ENCODE peak calls at places on chromosome 6, in five cellular contexts. X is body of pancreas, S is colonic mucosa, H is endodermal cell, W is PC-3. O is an unnamed sample.

GRCh38 chr6:47934023-47934422 is 152.2 kb downstream of the OPN5 start:
- DNase-seq in S (no peak), H (no peak), W (no peak), X (no peak), O (no peak)

GRCh38 chr6:105886812-105887513 is 199.2 kb upstream of the PRDM1 start:
- DNase-seq in X (no peak), H (no peak), W (no peak), S (no peak), O (no peak)

GRCh38 chr6:157380458-157380778 is 572 bp upstream of the ZDHHC14 start:
- DNase-seq in S (no peak), W (no peak), H (no peak), X (peak), O (peak)

GRCh38 chr6:41723178-41723935 is 12.1 kb downstream of the TFEB start:
- DNase-seq in W (peak), H (peak), X (peak), S (peak), O (peak)

GRCh38 chr6:34195726-34196115 is 41.0 kb upstream of the HMGA1 start:
- DNase-seq in W (no peak), H (peak), X (no peak), S (no peak), O (no peak)

GRCh38 chr6:64383277-64383676 is 747.7 kb downstream of the PHF3 start:
- DNase-seq in X (no peak), H (no peak), S (no peak), W (no peak), O (no peak)

GRCh38 chr6:21455071-21455470 is 138.5 kb upstream of the SOX4 start:
- DNase-seq in S (no peak), X (no peak), W (no peak), H (no peak), O (no peak)

GRCh38 chr6:159267165-159267564 is 98.0 kb downstream of the FNDC1 start:
- DNase-seq in H (peak), W (peak), X (no peak), S (no peak), O (no peak)

GRCh38 chr6:37524025-37524647 is 24.4 kb upstream of the CCDC167 start:
- DNase-seq in W (peak), S (no peak), H (no peak), X (no peak), O (no peak)

GRCh38 chr6:45704056-45704790 is 311.4 kb downstream of the CLIC5 start:
- DNase-seq in X (no peak), W (no peak), S (no peak), H (no peak), O (no peak)

GRCh38 chr6:70166088-70166958 is 136.6 kb downstream of the COL9A1 start:
- DNase-seq in H (peak), S (peak), W (peak), X (peak), O (no peak)

GRCh38 chr6:119495230-119495683 is 145.7 kb upstream of the MAN1A1 start:
- DNase-seq in H (no peak), S (peak), X (peak), W (no peak), O (no peak)

DNA sequence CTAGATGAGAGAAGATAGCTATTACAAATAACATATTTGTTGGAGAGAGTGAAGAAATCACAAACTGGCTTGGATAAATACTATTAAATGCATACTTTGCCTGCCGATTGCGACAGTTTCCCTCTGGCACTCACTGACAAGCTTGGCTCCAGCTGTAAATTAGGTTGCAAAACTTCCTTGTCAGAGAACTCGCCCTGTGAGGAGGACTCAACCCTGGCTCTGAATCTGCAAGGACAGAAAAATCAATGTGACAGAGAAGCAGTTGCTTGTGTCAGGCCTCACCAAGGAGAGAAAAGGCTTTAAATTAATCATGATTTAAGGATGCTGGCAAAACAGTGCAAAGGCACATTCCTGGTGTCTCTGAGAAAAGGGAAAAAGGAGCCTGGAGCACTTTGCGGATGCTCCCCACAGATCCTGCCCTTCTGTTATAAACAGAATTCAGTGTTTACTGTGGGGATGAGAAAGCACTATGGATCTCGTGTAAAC is 423.6 kb upstream of the MARCKS start:
- DNase-seq in H (no peak), S (peak), X (peak), W (peak), O (peak)
- H3K27ac ChIP-seq in H (no peak), S (no peak), X (peak), W (no peak), O (no peak)

GRCh38 chr6:39202166-39202565 is 27.1 kb downstream of the KCNK5 start:
- DNase-seq in W (no peak), X (no peak), S (no peak), H (no peak), O (no peak)

GRCh38 chr6:39206250-39206721 is 23.0 kb downstream of the KCNK5 start:
- DNase-seq in W (no peak), S (no peak), H (no peak), X (peak), O (no peak)

GRCh38 chr6:39203398-39203797 is 25.9 kb downstream of the KCNK5 start:
- DNase-seq in H (no peak), W (peak), X (no peak), S (no peak), O (no peak)

GRCh38 chr6:39203804-39204495 is 25.3 kb downstream of the KCNK5 start:
- DNase-seq in S (peak), X (peak), W (peak), H (peak), O (no peak)

GRCh38 chr6:39204646-39205244 is 24.5 kb downstream of the KCNK5 start:
- DNase-seq in S (no peak), H (peak), X (no peak), W (no peak), O (no peak)
- H3K27ac ChIP-seq in S (peak), H (peak), X (peak), W (peak), O (no peak)

GRCh38 chr6:28004350-28005123 is 47.5 kb downstream of the OR2B6 start:
- DNase-seq in X (no peak), W (no peak), H (no peak), S (no peak), O (no peak)
- H3K27ac ChIP-seq in X (no peak), W (no peak), H (no peak), S (peak), O (no peak)

GRCh38 chr6:5506575-5506974 is 245.3 kb downstream of the FARS2 start:
- DNase-seq in S (no peak), H (no peak), X (no peak), W (no peak), O (no peak)
- H3K27ac ChIP-seq in S (no peak), H (no peak), X (no peak), W (no peak), O (no peak)

GRCh38 chr6:1053587-1053986 is 258.3 kb upstream of the FOXQ1 start:
- DNase-seq in W (no peak), H (peak), S (peak), X (no peak), O (no peak)

GRCh38 chr6:1059596-1059995 is 252.3 kb upstream of the FOXQ1 start:
- DNase-seq in H (no peak), S (no peak), W (no peak), X (no peak), O (no peak)

GRCh38 chr6:1055015-1055921 is 256.6 kb upstream of the FOXQ1 start:
- DNase-seq in S (no peak), W (no peak), X (no peak), H (peak), O (no peak)

GRCh38 chr6:1054653-1055014 is 257.3 kb upstream of the FOXQ1 start:
- DNase-seq in X (no peak), H (no peak), W (no peak), S (no peak), O (no peak)

DNA sequence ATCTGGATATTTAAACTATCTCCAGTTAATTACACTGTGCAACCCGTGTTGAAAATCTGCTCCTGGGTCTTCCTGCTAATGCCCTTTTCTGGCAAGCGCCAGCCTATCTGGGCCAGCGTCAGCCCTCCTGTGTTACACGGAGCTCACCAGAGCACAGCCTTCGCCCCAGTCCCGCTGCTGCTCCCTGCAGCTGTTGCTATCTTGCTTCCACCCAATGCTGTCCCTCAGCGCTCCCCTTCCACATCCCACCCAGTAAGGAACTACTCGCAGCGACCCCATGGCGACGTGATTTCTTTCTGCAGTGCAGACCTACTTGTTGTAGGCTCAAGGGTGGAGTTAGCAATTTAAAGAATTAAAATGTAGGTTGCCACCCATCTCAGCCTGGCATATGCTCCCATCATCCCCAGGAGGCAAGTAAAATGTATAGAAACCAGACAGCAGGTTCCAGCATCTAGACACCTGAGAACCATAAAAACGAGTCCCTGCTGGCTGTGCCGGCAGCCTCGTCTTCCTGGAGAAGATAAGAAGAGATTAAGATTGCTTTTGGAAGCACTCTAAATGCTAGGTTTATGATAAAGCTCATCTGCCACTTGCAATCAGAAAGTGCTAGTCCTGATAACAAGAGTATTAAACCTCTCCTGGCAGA is 254.3 kb upstream of the FOXQ1 start:
- DNase-seq in S (no peak), W (no peak), H (peak), X (no peak), O (no peak)
- H3K27ac ChIP-seq in S (no peak), W (no peak), H (no peak), X (no peak), O (no peak)

GRCh38 chr6:146202570-146202969 is 173.7 kb downstream of the GRM1 start:
- DNase-seq in X (no peak), S (no peak), H (no peak), W (no peak), O (no peak)

GRCh38 chr6:146194434-146194833 is 165.6 kb downstream of the GRM1 start:
- DNase-seq in X (no peak), W (no peak), H (no peak), S (no peak), O (no peak)

DNA sequence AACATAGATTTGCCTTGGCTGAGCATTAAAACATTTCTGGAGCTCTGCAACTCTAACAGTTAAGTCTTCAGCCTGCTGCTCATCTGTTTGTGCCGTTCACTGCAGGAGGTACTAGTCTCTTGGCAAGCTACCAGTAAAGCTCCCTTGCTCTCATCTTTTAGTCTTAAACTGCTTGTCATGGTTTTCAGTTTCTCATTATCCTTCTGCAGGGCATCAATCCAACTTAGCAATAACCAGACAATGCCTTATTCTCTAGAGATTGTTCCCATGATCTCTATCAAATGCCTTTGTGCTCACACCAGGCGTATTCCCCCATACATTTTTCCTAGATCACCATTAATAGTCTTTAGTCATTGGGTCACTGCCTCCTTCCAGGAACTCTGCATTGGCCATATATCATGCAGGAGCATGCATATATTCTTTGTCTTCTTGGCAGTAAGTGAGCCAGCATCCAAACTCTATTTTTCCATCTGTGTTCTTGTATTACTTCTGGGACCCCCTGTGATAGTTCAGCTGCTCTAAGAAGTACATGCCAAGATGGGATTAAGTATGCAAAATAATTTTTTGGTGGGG is 171.4 kb downstream of the GRM1 start:
- DNase-seq in S (no peak), X (no peak), H (no peak), W (no peak), O (no peak)
- H3K27ac ChIP-seq in S (no peak), X (no peak), H (peak), W (no peak), O (no peak)

GRCh38 chr6:137240168-137240567 is 21.0 kb upstream of the IFNGR1 start:
- DNase-seq in H (no peak), X (peak), W (no peak), S (no peak), O (peak)
- H3K27ac ChIP-seq in H (no peak), X (no peak), W (no peak), S (peak), O (no peak)

DNA sequence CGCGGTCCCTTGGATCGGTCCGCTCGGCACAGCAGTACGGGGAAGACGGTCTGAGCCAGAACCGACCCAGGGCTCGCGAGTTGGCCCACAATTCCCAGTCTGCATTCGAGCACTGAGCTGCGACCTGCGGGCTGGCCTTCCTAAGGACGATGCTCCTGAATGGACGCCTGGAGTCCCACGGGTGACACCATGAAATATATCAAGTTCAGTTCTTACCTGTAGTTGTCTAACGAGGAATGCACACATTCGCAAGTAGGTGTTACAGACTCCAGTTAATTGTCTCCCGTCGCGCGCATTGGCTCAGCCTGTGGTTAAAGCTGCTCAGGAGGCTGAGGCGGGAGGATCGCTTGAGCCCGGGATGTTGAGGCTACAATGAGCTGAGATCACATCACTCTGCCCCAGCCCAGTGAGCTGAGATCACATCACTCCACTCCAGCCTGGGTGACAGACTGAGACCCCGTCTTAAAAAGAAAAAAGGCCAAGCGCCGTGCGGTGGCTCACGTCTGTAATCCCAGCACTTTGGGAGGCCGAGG is 802 bp downstream of the PEX7 start:
- DNase-seq in H (no peak), S (no peak), W (no peak), X (no peak), O (no peak)
- H3K27ac ChIP-seq in H (no peak), S (peak), W (peak), X (peak), O (peak)